ENCODE peak calls at places on chromosomes 3 and 15, in nine cellular contexts. M, P, Q, A, R, G, L, E and W are unnamed samples.

GRCh38 chr3:196323723-196324122 is 5.7 kb upstream of the DYNLT2B start:
- DNase-seq in Q (no peak), M (peak), R (peak), A (peak), G (no peak), P (peak), E (no peak), L (no peak), W (no peak)

GRCh38 chr15:83206971-83207621 is 527 bp downstream of the HDGFL3 start:
- DNase-seq in R (peak), E (peak), L (peak), Q (peak), P (peak), M (peak), G (peak), A (peak), W (peak)

GRCh38 chr15:48096813-48097212 is 24.0 kb upstream of the SLC24A5 start:
- DNase-seq in R (peak), P (no peak), M (no peak), E (no peak), A (no peak), Q (no peak), L (peak), G (no peak), W (no peak)

GRCh38 chr15:28097656-28098359 is 1.3 kb downstream of the OCA2 start:
- DNase-seq in R (no peak), L (no peak), P (peak), M (no peak), A (no peak), G (no peak), E (no peak), Q (no peak), W (no peak)

GRCh38 chr3:71652786-71653419 is 69.4 kb upstream of the FOXP1 start:
- DNase-seq in P (peak), Q (no peak), G (peak), A (peak), R (peak), M (no peak), L (peak), E (peak), W (no peak)

GRCh38 chr15:30072630-30073029 is 10.1 kb upstream of the GOLGA8J start:
- DNase-seq in L (no peak), A (no peak), G (no peak), Q (no peak), R (no peak), M (no peak), E (no peak), P (no peak), W (no peak)

GRCh38 chr3:18393906-18394305 is 31.2 kb downstream of the SATB1 start:
- DNase-seq in E (no peak), P (no peak), R (peak), G (no peak), Q (no peak), A (no peak), L (peak), M (no peak), W (no peak)

GRCh38 chr15:38169982-38170381 is 82.7 kb upstream of the SPRED1 start:
- DNase-seq in A (no peak), G (no peak), L (no peak), P (no peak), M (no peak), E (no peak), R (peak), Q (no peak), W (no peak)

GRCh38 chr3:17115186-17115585 is 230.4 kb downstream of the PLCL2 start:
- DNase-seq in A (no peak), L (no peak), R (no peak), M (no peak), E (no peak), G (no peak), Q (no peak), P (no peak), W (no peak)

GRCh38 chr3:13487403-13487802 is 7.3 kb downstream of the HDAC11 start:
- DNase-seq in P (no peak), M (no peak), E (peak), Q (no peak), A (no peak), L (no peak), G (peak), R (no peak), W (no peak)

GRCh38 chr3:183548262-183548769 is 7.2 kb downstream of the KLHL6 start:
- DNase-seq in Q (peak), M (peak), G (no peak), E (peak), L (peak), R (peak), P (peak), A (no peak), W (no peak)

GRCh38 chr3:141051641-141052569 is 758 bp downstream of the SPSB4 start:
- DNase-seq in M (peak), Q (peak), E (peak), L (peak), R (no peak), P (peak), G (no peak), A (peak), W (peak)

GRCh38 chr3:184177331-184177731 is 2.7 kb downstream of the AP2M1 start:
- DNase-seq in G (no peak), M (no peak), R (peak), Q (no peak), E (no peak), L (peak), A (no peak), P (no peak), W (no peak)

GRCh38 chr15:89749951-89750559 is 994 bp downstream of the MESP1 start:
- DNase-seq in L (no peak), P (peak), Q (peak), E (peak), G (peak), A (no peak), R (no peak), M (no peak), W (no peak)

GRCh38 chr3:86147119-86147518 is 843.8 kb downstream of the VGLL3 start:
- DNase-seq in R (no peak), M (peak), A (no peak), L (no peak), P (peak), G (no peak), Q (no peak), E (no peak), W (no peak)

GRCh38 chr3:32969656-32970055 is 18.2 kb downstream of the CCR4 start:
- DNase-seq in L (peak), M (no peak), A (no peak), R (no peak), Q (no peak), P (no peak), E (no peak), G (peak), W (no peak)

GRCh38 chr3:98980915-98981596 is 79.6 kb upstream of the DCBLD2 start:
- DNase-seq in R (peak), A (no peak), L (peak), E (no peak), P (no peak), M (no peak), G (no peak), Q (no peak), W (no peak)

GRCh38 chr3:63955830-63956545 is 43.8 kb upstream of the SCAANT1 start:
- DNase-seq in Q (no peak), E (no peak), M (no peak), L (no peak), R (no peak), A (no peak), P (no peak), G (no peak), W (no peak)

GRCh38 chr3:150286390-150287147 is 121.5 kb upstream of the TSC22D2 start:
- DNase-seq in E (peak), Q (peak), G (no peak), R (peak), A (no peak), P (peak), M (no peak), L (peak), W (no peak)

DNA sequence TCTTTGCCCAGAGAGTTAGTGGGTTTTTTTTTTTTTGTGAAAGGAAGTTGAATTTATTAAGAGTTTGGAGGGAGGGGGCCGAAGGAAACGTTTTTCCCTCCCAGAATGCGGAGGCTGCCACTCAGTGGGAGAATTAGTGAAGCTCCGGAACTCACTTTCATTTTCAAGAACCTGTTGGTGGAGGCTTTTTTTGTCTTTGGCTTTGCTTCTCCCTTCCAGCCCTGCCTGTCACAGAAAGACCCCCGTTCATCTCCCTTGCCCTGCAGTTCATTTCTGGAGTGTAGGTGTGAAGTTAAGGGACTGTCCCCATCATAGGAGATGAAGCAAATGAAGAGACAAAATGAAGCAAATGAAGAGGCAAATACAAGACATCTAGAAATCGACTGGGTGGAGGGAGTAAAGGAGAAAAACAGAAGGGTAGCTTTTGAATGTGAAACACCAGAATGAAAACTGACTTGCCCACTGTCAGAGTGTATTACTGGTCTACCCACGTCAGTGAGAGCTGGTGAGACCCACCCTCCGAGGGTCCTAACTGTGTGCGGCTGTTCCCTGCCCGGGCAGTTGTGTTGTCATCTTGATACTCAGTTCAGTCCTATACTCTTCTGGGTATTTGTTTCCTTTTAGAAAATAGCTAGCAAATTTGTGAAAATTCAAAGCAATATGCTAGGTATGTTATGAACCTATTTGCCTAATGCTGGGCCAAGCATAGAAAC is 91.5 kb downstream of the ITPR1 start:
- DNase-seq in P (no peak), A (no peak), L (peak), E (no peak), R (no peak), G (peak), M (no peak), Q (no peak), W (no peak)
- TF ChIP-seq CTCF in P (no peak), A (no peak), L (no peak), E (no peak), R (no peak), G (no peak), M (no peak), Q (no peak), W (no peak)

GRCh38 chr3:168168743-168169142 is 73.0 kb upstream of the GOLIM4 start:
- DNase-seq in A (no peak), Q (no peak), P (no peak), G (no peak), E (no peak), L (no peak), R (no peak), M (no peak), W (no peak)
- TF ChIP-seq CTCF in A (no peak), Q (no peak), P (no peak), G (no peak), E (no peak), L (no peak), R (no peak), M (no peak), W (no peak)

GRCh38 chr15:58246041-58246440 is 107.9 kb downstream of the AQP9 start:
- DNase-seq in G (no peak), R (no peak), E (no peak), M (no peak), A (no peak), P (no peak), L (no peak), Q (no peak), W (no peak)

GRCh38 chr15:58243083-58243482 is 104.9 kb downstream of the AQP9 start:
- DNase-seq in G (no peak), R (no peak), M (no peak), L (no peak), P (no peak), A (no peak), Q (no peak), E (no peak), W (no peak)

GRCh38 chr15:58240191-58240932 is 102.2 kb downstream of the AQP9 start:
- DNase-seq in R (no peak), E (no peak), Q (no peak), L (no peak), P (no peak), A (no peak), M (no peak), G (no peak), W (no peak)

GRCh38 chr15:58244546-58244945 is 106.4 kb downstream of the AQP9 start:
- DNase-seq in A (no peak), P (no peak), G (no peak), R (no peak), Q (no peak), M (no peak), E (no peak), L (no peak), W (no peak)

GRCh38 chr15:58241872-58242271 is 103.7 kb downstream of the AQP9 start:
- DNase-seq in G (no peak), M (no peak), L (no peak), A (no peak), Q (no peak), P (no peak), R (peak), E (no peak), W (no peak)
- TF ChIP-seq CTCF in G (no peak), M (no peak), L (peak), A (no peak), Q (no peak), P (peak), R (peak), E (no peak), W (no peak)

DNA sequence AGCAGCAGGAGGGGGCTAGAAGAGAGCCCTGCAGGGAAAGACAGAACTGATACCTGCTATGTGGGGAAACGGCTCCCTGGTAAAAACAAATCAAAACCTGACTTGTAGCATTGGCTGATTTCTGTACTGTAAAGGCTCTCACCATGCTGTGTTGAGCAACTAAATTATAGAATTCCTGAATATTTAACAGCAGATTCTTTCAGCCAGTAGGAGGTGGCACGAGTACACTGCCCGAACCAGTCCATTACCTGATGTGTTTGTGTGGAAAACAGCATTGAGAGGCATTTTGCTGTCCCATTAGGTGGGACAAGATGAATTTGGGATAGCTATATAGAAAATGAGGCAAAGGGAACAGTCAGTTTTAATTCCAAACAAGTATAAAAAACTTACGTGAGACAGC is 201.2 kb downstream of the ATP10A start:
- DNase-seq in A (no peak), M (no peak), R (no peak), P (no peak), G (no peak), L (no peak), E (no peak), Q (no peak), W (no peak)
- TF ChIP-seq CTCF in A (no peak), M (no peak), R (peak), P (no peak), G (no peak), L (peak), E (no peak), Q (no peak), W (no peak)

GRCh38 chr15:65101891-65102708 is 12.9 kb downstream of the UBAP1L start:
- DNase-seq in G (no peak), A (no peak), L (no peak), M (peak), R (no peak), Q (no peak), P (peak), E (no peak), W (no peak)

GRCh38 chr15:65100427-65100826 is 14.6 kb downstream of the UBAP1L start:
- DNase-seq in R (no peak), A (no peak), L (no peak), M (no peak), Q (no peak), E (no peak), G (no peak), P (peak), W (no peak)

GRCh38 chr15:65099336-65099735 is 15.7 kb downstream of the UBAP1L start:
- DNase-seq in A (no peak), E (no peak), Q (no peak), P (peak), M (no peak), R (no peak), L (no peak), G (no peak), W (no peak)

GRCh38 chr15:65102912-65103311 is 12.1 kb downstream of the UBAP1L start:
- DNase-seq in E (no peak), Q (no peak), P (peak), A (no peak), L (no peak), M (no peak), G (no peak), R (no peak), W (no peak)

DNA sequence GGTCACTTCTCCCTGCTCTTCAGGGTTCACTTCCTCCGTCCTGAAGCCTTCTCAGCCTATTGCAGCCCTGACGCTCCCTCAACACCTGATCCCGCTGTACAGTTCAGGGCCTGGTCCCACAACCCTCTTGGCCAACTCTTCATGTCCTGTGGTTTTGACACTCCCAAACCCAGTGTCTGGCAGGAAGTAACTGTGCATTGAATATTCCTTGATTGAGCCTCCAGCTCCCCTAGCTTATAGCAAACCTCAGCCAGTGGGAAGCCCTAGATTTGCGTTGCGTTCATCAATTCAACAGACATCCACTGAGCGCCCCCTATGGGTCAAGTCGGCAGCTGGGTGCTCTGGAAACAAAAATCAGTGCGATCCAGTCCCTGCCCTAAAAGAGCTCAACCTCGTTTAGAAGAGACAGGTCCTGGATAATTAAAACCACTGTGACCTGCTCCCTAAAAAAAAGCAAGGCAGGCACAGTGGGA is 13.5 kb downstream of the UBAP1L start:
- DNase-seq in E (peak), Q (peak), L (peak), M (peak), A (peak), R (peak), P (peak), G (peak), W (peak)
- TF ChIP-seq CTCF in E (peak), Q (peak), L (peak), M (peak), A (peak), R (peak), P (peak), G (peak), W (peak)

GRCh38 chr15:33074942-33075341 is 119.6 kb downstream of the FMN1 start:
- DNase-seq in L (no peak), R (peak), Q (no peak), G (no peak), M (no peak), E (no peak), P (no peak), A (no peak), W (no peak)
- TF ChIP-seq CTCF in L (no peak), R (no peak), Q (no peak), G (peak), M (no peak), E (no peak), P (peak), A (no peak), W (no peak)